ENCODE peak calls at places on chromosomes 7 and 10, in eight cellular contexts. One of them, this sample, is unnamed. For H3K9me3, the result is how much of the 10 kb centered on the place peaks cover.

GRCh38 chr7:150378115-150378852 is 846 bp upstream of the ZNF775 start:
- DNase-seq in CD8-positive, alpha-beta T cell: peak
- DNase-seq in neural progenitor cell: peak
- DNase-seq in uterus: peak
- DNase-seq in psoas muscle: peak
- DNase-seq in IMR-90: peak
- DNase-seq in stomach: peak
- DNase-seq in pancreas: peak
- DNase-seq in this sample: peak

GRCh38 chr7:37411444-37412034 is 37.1 kb downstream of the ELMO1 start:
- DNase-seq in pancreas: no peak
- DNase-seq in uterus: no peak
- DNase-seq in stomach: no peak
- DNase-seq in psoas muscle: no peak
- DNase-seq in IMR-90: no peak
- DNase-seq in CD8-positive, alpha-beta T cell: no peak
- DNase-seq in neural progenitor cell: no peak
- DNase-seq in this sample: no peak

GRCh38 chr7:80127412-80128150 is 7.0 kb upstream of the GNAI1 start:
- DNase-seq in psoas muscle: no peak
- DNase-seq in CD8-positive, alpha-beta T cell: no peak
- DNase-seq in uterus: no peak
- DNase-seq in neural progenitor cell: peak
- DNase-seq in pancreas: no peak
- DNase-seq in IMR-90: no peak
- DNase-seq in stomach: no peak
- DNase-seq in this sample: no peak

GRCh38 chr7:128004623-128005022 is 26.6 kb downstream of the LRRC4 start:
- DNase-seq in neural progenitor cell: no peak
- DNase-seq in stomach: no peak
- DNase-seq in IMR-90: no peak
- DNase-seq in uterus: no peak
- DNase-seq in psoas muscle: no peak
- DNase-seq in pancreas: no peak
- DNase-seq in CD8-positive, alpha-beta T cell: no peak
- DNase-seq in this sample: no peak

GRCh38 chr10:114957122-114957521 is 19.1 kb downstream of the TRUB1 start:
- DNase-seq in CD8-positive, alpha-beta T cell: no peak
- DNase-seq in pancreas: no peak
- DNase-seq in neural progenitor cell: no peak
- DNase-seq in stomach: no peak
- DNase-seq in IMR-90: no peak
- DNase-seq in uterus: no peak
- DNase-seq in psoas muscle: no peak
- DNase-seq in this sample: no peak

GRCh38 chr10:107214261-107214660 is 49.8 kb upstream of the SORCS1 start:
- DNase-seq in pancreas: no peak
- DNase-seq in neural progenitor cell: no peak
- DNase-seq in uterus: no peak
- DNase-seq in IMR-90: no peak
- DNase-seq in stomach: no peak
- DNase-seq in CD8-positive, alpha-beta T cell: no peak
- DNase-seq in psoas muscle: no peak
- DNase-seq in this sample: no peak

GRCh38 chr10:28054211-28054888 is 55.5 kb upstream of the ODAD2 start:
- DNase-seq in IMR-90: peak
- DNase-seq in psoas muscle: no peak
- DNase-seq in CD8-positive, alpha-beta T cell: no peak
- DNase-seq in pancreas: no peak
- DNase-seq in stomach: no peak
- DNase-seq in neural progenitor cell: no peak
- DNase-seq in uterus: peak
- DNase-seq in this sample: no peak

GRCh38 chr7:102925962-102926825 is 13.4 kb downstream of the LRRC17 start:
- DNase-seq in psoas muscle: no peak
- DNase-seq in neural progenitor cell: no peak
- DNase-seq in uterus: no peak
- DNase-seq in CD8-positive, alpha-beta T cell: no peak
- DNase-seq in pancreas: no peak
- DNase-seq in IMR-90: peak
- DNase-seq in stomach: no peak
- DNase-seq in this sample: no peak

GRCh38 chr10:43125274-43125845 is 12.9 kb upstream of the CSGALNACT2 start:
- DNase-seq in neural progenitor cell: no peak
- DNase-seq in psoas muscle: no peak
- DNase-seq in stomach: peak
- DNase-seq in pancreas: no peak
- DNase-seq in IMR-90: no peak
- DNase-seq in uterus: no peak
- DNase-seq in CD8-positive, alpha-beta T cell: no peak
- DNase-seq in this sample: no peak

GRCh38 chr10:78831001-78831400 is 237.8 kb upstream of the ZMIZ1 start:
- DNase-seq in psoas muscle: no peak
- DNase-seq in CD8-positive, alpha-beta T cell: no peak
- DNase-seq in uterus: no peak
- DNase-seq in neural progenitor cell: no peak
- DNase-seq in pancreas: no peak
- DNase-seq in stomach: no peak
- DNase-seq in IMR-90: no peak
- DNase-seq in this sample: no peak

GRCh38 chr10:28127881-28128280 is 129.0 kb upstream of the ODAD2 start:
- DNase-seq in uterus: no peak
- DNase-seq in stomach: no peak
- DNase-seq in CD8-positive, alpha-beta T cell: no peak
- DNase-seq in IMR-90: peak
- DNase-seq in pancreas: no peak
- DNase-seq in neural progenitor cell: no peak
- DNase-seq in psoas muscle: no peak
- DNase-seq in this sample: no peak

GRCh38 chr7:108079291-108080057 is 50.7 kb downstream of the LAMB4 start:
- DNase-seq in neural progenitor cell: no peak
- DNase-seq in stomach: no peak
- DNase-seq in uterus: no peak
- DNase-seq in pancreas: no peak
- DNase-seq in IMR-90: peak
- DNase-seq in psoas muscle: no peak
- DNase-seq in CD8-positive, alpha-beta T cell: no peak
- DNase-seq in this sample: no peak

GRCh38 chr10:124651402-124651887 is 92.7 kb downstream of the FAM53B start:
- DNase-seq in IMR-90: no peak
- DNase-seq in stomach: no peak
- DNase-seq in pancreas: no peak
- DNase-seq in uterus: no peak
- DNase-seq in psoas muscle: no peak
- DNase-seq in neural progenitor cell: no peak
- DNase-seq in CD8-positive, alpha-beta T cell: no peak
- DNase-seq in this sample: no peak

GRCh38 chr7:107047902-107048782 is 3.6 kb downstream of the PRKAR2B start:
- DNase-seq in neural progenitor cell: no peak
- DNase-seq in uterus: no peak
- DNase-seq in stomach: no peak
- DNase-seq in IMR-90: peak
- DNase-seq in pancreas: no peak
- DNase-seq in CD8-positive, alpha-beta T cell: no peak
- DNase-seq in psoas muscle: no peak
- DNase-seq in this sample: no peak

GRCh38 chr7:99037327-99037940 is 106.5 kb downstream of the SMURF1 start:
- DNase-seq in CD8-positive, alpha-beta T cell: no peak
- DNase-seq in IMR-90: no peak
- DNase-seq in stomach: no peak
- DNase-seq in uterus: no peak
- DNase-seq in neural progenitor cell: no peak
- DNase-seq in psoas muscle: no peak
- DNase-seq in pancreas: no peak
- DNase-seq in this sample: no peak

GRCh38 chr7:99033765-99034164 is 110.1 kb downstream of the SMURF1 start:
- DNase-seq in IMR-90: no peak
- DNase-seq in uterus: no peak
- DNase-seq in CD8-positive, alpha-beta T cell: no peak
- DNase-seq in pancreas: no peak
- DNase-seq in stomach: no peak
- DNase-seq in psoas muscle: no peak
- DNase-seq in neural progenitor cell: no peak
- DNase-seq in this sample: no peak

GRCh38 chr7:99034932-99035722 is 108.8 kb downstream of the SMURF1 start:
- DNase-seq in stomach: no peak
- DNase-seq in CD8-positive, alpha-beta T cell: no peak
- DNase-seq in uterus: no peak
- DNase-seq in IMR-90: no peak
- DNase-seq in pancreas: no peak
- DNase-seq in psoas muscle: no peak
- DNase-seq in neural progenitor cell: no peak
- DNase-seq in this sample: no peak

GRCh38 chr7:99036531-99037175 is 107.3 kb downstream of the SMURF1 start:
- DNase-seq in pancreas: no peak
- DNase-seq in IMR-90: peak
- DNase-seq in stomach: no peak
- DNase-seq in uterus: peak
- DNase-seq in CD8-positive, alpha-beta T cell: no peak
- DNase-seq in psoas muscle: no peak
- DNase-seq in neural progenitor cell: peak
- DNase-seq in this sample: no peak

DNA sequence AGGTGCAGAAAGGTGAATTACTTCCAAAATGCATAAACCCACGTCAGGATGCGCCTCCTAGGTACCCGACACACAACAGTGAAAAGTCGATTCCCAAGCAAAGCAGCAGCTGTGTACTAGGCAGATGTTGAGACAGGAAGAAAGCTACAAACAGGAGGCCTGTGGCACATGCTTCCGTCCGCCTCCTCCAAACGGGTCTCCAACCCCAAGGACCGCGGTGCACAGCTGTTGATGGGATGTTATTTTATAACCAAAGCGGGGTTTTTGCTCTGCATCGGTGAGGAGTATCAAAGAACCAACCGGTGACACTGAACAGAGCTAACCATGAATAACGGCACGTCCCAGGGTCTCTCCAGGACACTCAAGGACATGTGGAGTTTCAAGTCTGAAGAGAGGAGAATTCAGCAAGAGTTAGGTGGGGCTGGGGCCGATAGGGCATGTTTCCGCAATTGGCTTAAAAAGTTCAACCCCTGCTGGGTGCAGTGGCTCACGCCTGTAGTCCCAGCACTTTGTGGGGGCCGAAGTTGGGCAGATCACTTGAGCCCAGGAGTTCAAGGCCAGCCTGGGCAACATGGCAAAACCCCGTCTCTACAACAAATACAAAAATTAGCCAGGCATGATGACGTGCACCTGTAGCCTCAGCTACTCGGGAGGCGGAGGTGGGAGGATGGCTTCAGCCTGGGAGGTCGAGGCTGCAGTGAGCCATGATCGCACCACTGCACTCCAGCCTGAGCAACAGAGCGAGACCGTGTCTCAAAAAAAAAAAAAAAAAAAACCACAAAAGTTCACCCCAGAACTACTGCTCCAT is 108.0 kb downstream of the SMURF1 start:
- DNase-seq in IMR-90: no peak
- DNase-seq in CD8-positive, alpha-beta T cell: no peak
- DNase-seq in neural progenitor cell: no peak
- DNase-seq in psoas muscle: no peak
- DNase-seq in stomach: no peak
- DNase-seq in uterus: no peak
- DNase-seq in pancreas: no peak
- DNase-seq in this sample: no peak
- TF ChIP-seq CTCF in IMR-90: no peak
- TF ChIP-seq CTCF in CD8-positive, alpha-beta T cell: no peak
- TF ChIP-seq CTCF in neural progenitor cell: no peak
- TF ChIP-seq CTCF in psoas muscle: no peak
- TF ChIP-seq CTCF in stomach: no peak
- TF ChIP-seq CTCF in uterus: no peak
- TF ChIP-seq CTCF in pancreas: no peak
- TF ChIP-seq CTCF in this sample: no peak

DNA sequence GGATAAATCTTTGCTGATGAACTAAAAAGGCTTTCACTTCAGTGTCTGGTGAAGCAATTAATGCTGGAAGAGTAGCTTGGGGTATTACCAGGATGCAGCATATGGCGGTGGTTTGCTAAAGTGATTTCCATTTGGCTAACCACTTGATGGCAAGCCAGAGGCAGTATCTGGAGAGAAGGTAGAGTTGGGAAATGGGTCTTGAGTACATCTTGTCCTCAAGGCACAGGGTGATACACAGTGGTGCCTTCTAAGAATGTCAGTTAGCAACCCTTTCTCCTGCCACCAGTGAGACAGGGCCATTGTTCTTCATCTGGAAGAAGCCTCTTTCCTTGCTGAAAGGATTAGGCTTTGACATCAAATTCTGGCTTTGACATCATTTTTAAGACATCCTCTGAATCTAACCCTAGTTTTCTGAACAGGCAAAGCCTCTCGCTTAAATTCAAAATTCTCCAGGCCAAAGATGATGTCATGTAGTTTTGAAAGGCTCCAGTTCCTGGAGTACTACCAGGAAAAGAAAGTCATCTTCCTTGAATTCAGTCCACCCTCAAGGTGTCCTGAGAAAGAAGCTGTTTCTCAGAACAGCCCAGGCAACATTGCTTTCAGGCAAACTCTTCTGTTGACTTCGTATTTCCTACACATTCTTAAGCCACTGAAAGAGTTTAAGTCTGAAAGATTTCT is 162.4 kb downstream of the ARID5B start:
- DNase-seq in IMR-90: peak
- DNase-seq in CD8-positive, alpha-beta T cell: no peak
- DNase-seq in uterus: peak
- DNase-seq in psoas muscle: no peak
- DNase-seq in pancreas: no peak
- DNase-seq in stomach: no peak
- DNase-seq in neural progenitor cell: no peak
- DNase-seq in this sample: no peak
- H3K27ac ChIP-seq in IMR-90: peak
- H3K27ac ChIP-seq in CD8-positive, alpha-beta T cell: no peak
- H3K27ac ChIP-seq in uterus: peak
- H3K27ac ChIP-seq in psoas muscle: peak
- H3K27ac ChIP-seq in pancreas: no peak
- H3K27ac ChIP-seq in stomach: peak
- H3K27ac ChIP-seq in neural progenitor cell: no peak
- H3K27ac ChIP-seq in this sample: no peak

GRCh38 chr10:113486531-113486930 is 66.3 kb upstream of the HABP2 start:
- DNase-seq in stomach: no peak
- DNase-seq in pancreas: no peak
- DNase-seq in uterus: no peak
- DNase-seq in psoas muscle: no peak
- DNase-seq in CD8-positive, alpha-beta T cell: no peak
- DNase-seq in neural progenitor cell: no peak
- DNase-seq in IMR-90: no peak
- DNase-seq in this sample: no peak
- H3K9me3 ChIP-seq in stomach: under half
- H3K9me3 ChIP-seq in pancreas: under half
- H3K9me3 ChIP-seq in uterus: under half
- H3K9me3 ChIP-seq in psoas muscle: under half
- H3K9me3 ChIP-seq in CD8-positive, alpha-beta T cell: under half
- H3K9me3 ChIP-seq in neural progenitor cell: under half
- H3K9me3 ChIP-seq in IMR-90: under half
- H3K9me3 ChIP-seq in this sample: under half

DNA sequence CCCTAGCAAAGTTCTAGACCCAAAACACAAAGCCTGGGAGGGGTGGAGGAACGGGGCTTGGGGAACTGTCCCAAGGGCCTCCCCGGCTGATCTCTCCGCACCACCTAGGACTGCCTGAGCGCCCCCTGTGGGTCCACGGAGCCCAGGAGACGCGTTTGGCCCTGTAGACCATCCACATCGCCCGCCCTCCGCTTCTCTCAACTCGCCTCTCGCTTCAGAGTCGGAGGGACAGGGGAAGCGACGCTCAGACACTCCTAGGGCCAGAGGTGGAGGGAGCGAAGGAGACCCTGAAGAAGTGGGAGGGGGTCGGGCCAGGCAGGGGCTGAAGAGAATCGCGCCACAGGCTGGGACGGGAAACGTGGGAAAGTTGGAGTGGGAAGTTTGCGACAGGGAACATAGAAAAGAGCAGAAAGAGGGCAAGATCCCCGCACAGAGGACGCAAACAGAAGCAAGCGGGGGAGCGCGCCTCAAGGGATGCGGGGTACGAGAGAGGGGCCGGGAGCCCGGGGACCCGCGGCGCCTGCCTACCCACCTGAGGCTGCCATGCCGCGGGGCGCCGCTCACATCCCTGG is 378 bp downstream of the PIK3AP1 start:
- DNase-seq in IMR-90: no peak
- DNase-seq in psoas muscle: peak
- DNase-seq in pancreas: peak
- DNase-seq in neural progenitor cell: peak
- DNase-seq in uterus: peak
- DNase-seq in stomach: peak
- DNase-seq in CD8-positive, alpha-beta T cell: peak
- DNase-seq in this sample: peak
- TF ChIP-seq CTCF in IMR-90: peak
- TF ChIP-seq CTCF in psoas muscle: no peak
- TF ChIP-seq CTCF in pancreas: peak
- TF ChIP-seq CTCF in neural progenitor cell: peak
- TF ChIP-seq CTCF in uterus: no peak
- TF ChIP-seq CTCF in stomach: no peak
- TF ChIP-seq CTCF in CD8-positive, alpha-beta T cell: peak
- TF ChIP-seq CTCF in this sample: peak